ENCODE peak calls at places on chromosomes 3 and 15, in nine cellular contexts. One of them, this sample, is unnamed.

GRCh38 chr3:124984754-124985153 is 50.2 kb upstream of the MUC13 start:
- DNase-seq in H9: no peak
- DNase-seq in cardiac muscle cell: no peak
- DNase-seq in HL-60: no peak
- DNase-seq in WERI-Rb-1: no peak
- DNase-seq in gastrocnemius medialis: no peak
- DNase-seq in coronary artery: no peak
- DNase-seq in A549: no peak
- DNase-seq in RWPE1: no peak
- DNase-seq in this sample: no peak

GRCh38 chr3:100041328-100041749 is 73.0 kb downstream of the FILIP1L start:
- DNase-seq in H9: no peak
- DNase-seq in cardiac muscle cell: peak; percentile 12
- DNase-seq in HL-60: no peak
- DNase-seq in WERI-Rb-1: no peak
- DNase-seq in gastrocnemius medialis: no peak
- DNase-seq in coronary artery: no peak
- DNase-seq in A549: peak; percentile 33
- DNase-seq in RWPE1: peak; percentile 55
- DNase-seq in this sample: no peak

GRCh38 chr15:101019351-101019750 is 100.2 kb downstream of the LRRK1 start:
- DNase-seq in H9: peak; percentile 12
- DNase-seq in cardiac muscle cell: no peak
- DNase-seq in HL-60: no peak
- DNase-seq in WERI-Rb-1: no peak
- DNase-seq in gastrocnemius medialis: no peak
- DNase-seq in coronary artery: peak; percentile 43
- DNase-seq in A549: no peak
- DNase-seq in RWPE1: no peak
- DNase-seq in this sample: no peak

GRCh38 chr15:59168536-59168935 is 38.1 kb upstream of the LDHAL6B start:
- DNase-seq in H9: no peak
- DNase-seq in cardiac muscle cell: no peak
- DNase-seq in HL-60: no peak
- DNase-seq in WERI-Rb-1: no peak
- DNase-seq in gastrocnemius medialis: no peak
- DNase-seq in coronary artery: no peak
- DNase-seq in A549: no peak
- DNase-seq in RWPE1: no peak
- DNase-seq in this sample: no peak

GRCh38 chr3:77837626-77838025 is 797.7 kb downstream of the ROBO2 start:
- DNase-seq in H9: no peak
- DNase-seq in cardiac muscle cell: no peak
- DNase-seq in HL-60: no peak
- DNase-seq in WERI-Rb-1: no peak
- DNase-seq in gastrocnemius medialis: no peak
- DNase-seq in coronary artery: no peak
- DNase-seq in A549: no peak
- DNase-seq in RWPE1: no peak
- DNase-seq in this sample: no peak

GRCh38 chr15:59299919-59300617 is 72.6 kb downstream of the MYO1E start:
- DNase-seq in H9: no peak
- DNase-seq in cardiac muscle cell: no peak
- DNase-seq in HL-60: peak; percentile 97
- DNase-seq in WERI-Rb-1: no peak
- DNase-seq in gastrocnemius medialis: peak; percentile 49
- DNase-seq in coronary artery: peak; percentile 86
- DNase-seq in A549: peak; percentile 97
- DNase-seq in RWPE1: peak; percentile 95
- DNase-seq in this sample: no peak

GRCh38 chr3:192575879-192576506 is 151.3 kb downstream of the FGF12 start:
- DNase-seq in H9: no peak
- DNase-seq in cardiac muscle cell: no peak
- DNase-seq in HL-60: no peak
- DNase-seq in WERI-Rb-1: no peak
- DNase-seq in gastrocnemius medialis: no peak
- DNase-seq in coronary artery: no peak
- DNase-seq in A549: no peak
- DNase-seq in RWPE1: no peak
- DNase-seq in this sample: no peak

GRCh38 chr3:137958635-137959034 is 51.3 kb upstream of the CLDN18 start:
- DNase-seq in H9: no peak
- DNase-seq in cardiac muscle cell: no peak
- DNase-seq in HL-60: no peak
- DNase-seq in WERI-Rb-1: no peak
- DNase-seq in gastrocnemius medialis: no peak
- DNase-seq in coronary artery: no peak
- DNase-seq in A549: no peak
- DNase-seq in RWPE1: no peak
- DNase-seq in this sample: no peak

GRCh38 chr3:130414457-130414856 is 69.0 kb downstream of the COL6A5 start:
- DNase-seq in H9: no peak
- DNase-seq in cardiac muscle cell: no peak
- DNase-seq in HL-60: peak; percentile 53
- DNase-seq in WERI-Rb-1: no peak
- DNase-seq in gastrocnemius medialis: no peak
- DNase-seq in coronary artery: no peak
- DNase-seq in A549: no peak
- DNase-seq in RWPE1: no peak
- DNase-seq in this sample: no peak

DNA sequence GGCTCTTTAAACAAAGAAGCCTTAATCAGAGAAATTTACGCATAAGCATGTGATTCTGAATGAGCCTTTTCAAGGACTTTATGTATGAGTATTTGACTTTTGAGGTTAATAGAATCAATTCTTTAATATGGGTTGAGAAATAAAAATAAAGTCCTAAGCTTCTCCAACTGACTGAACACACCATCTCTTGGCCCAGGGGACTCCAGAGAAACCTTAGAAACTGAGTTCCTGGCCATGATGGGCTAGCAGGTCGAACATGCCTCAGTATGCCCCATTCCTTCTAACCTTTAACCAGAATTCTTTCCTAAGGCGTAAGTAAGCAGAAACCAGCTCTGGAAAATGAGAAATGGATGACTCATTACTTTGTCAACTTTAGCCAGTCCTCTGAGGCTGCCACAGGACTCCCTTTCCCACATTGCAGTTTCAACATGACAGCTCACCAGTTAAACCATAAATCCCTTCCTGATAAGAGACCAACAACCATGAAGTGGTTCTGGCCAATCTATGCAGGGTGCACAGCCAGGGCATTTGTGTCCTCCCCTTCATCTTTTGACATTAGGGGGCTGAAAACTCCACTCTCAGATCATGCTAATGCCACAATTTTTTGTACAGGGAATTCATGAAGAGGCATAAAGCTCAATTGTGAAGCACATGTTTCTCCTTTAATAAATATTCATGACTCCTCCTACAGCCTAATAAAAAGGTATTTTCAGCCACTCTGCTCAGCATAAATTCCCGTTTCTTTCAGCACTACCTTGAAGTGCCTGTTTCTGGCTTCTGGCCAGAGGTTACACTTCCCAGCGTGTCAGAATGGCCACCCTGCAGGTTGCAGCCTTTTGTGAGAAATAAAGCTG is 33.3 kb downstream of the TM4SF18 start:
- DNase-seq in H9: no peak
- DNase-seq in cardiac muscle cell: peak; percentile 29
- DNase-seq in HL-60: peak; percentile 34
- DNase-seq in WERI-Rb-1: no peak
- DNase-seq in gastrocnemius medialis: peak; percentile 54
- DNase-seq in coronary artery: peak; percentile 78
- DNase-seq in A549: peak; percentile 98
- DNase-seq in RWPE1: peak; percentile 80
- DNase-seq in this sample: no peak
- H3K27ac ChIP-seq in H9: no peak overlapping the region
- H3K27ac ChIP-seq in cardiac muscle cell: no peak overlapping the region
- H3K27ac ChIP-seq in HL-60: no peak overlapping the region
- H3K27ac ChIP-seq in WERI-Rb-1: no peak overlapping the region
- H3K27ac ChIP-seq in gastrocnemius medialis: peak overlapping the region; percentile 85
- H3K27ac ChIP-seq in coronary artery: peak overlapping the region; percentile 70
- H3K27ac ChIP-seq in A549: peak overlapping the region; percentile 91
- H3K27ac ChIP-seq in RWPE1: no peak overlapping the region
- H3K27ac ChIP-seq in this sample: no peak overlapping the region

DNA sequence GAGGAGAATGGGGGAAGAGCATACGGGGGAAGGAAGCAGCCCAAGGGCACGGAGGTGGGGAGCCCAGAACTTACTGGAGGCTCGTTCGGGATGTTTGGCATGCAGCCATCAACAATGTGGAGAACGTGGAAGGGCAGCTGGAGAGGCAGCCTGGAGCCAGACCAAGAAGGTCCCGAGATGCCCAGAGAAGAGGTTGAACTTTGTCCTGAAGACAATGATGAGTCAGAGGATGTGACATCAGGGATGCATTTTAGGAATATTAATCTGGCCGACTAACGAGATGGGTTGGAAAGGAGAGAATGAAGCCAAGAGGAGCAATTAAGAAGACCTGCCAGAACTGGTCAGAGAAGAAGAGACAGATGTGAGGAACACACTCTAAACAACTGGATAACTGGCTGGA is 98.2 kb downstream of the SRGAP3 start:
- DNase-seq in H9: no peak
- DNase-seq in cardiac muscle cell: no peak
- DNase-seq in HL-60: no peak
- DNase-seq in WERI-Rb-1: no peak
- DNase-seq in gastrocnemius medialis: no peak
- DNase-seq in coronary artery: no peak
- DNase-seq in A549: peak; percentile 60
- DNase-seq in RWPE1: no peak
- DNase-seq in this sample: no peak
- TF ChIP-seq CTCF in H9: no peak
- TF ChIP-seq CTCF in cardiac muscle cell: no peak
- TF ChIP-seq CTCF in HL-60: no peak
- TF ChIP-seq CTCF in WERI-Rb-1: no peak
- TF ChIP-seq CTCF in gastrocnemius medialis: no peak
- TF ChIP-seq CTCF in coronary artery: no peak
- TF ChIP-seq CTCF in A549: no peak
- TF ChIP-seq CTCF in RWPE1: no peak
- TF ChIP-seq CTCF in this sample: no peak

DNA sequence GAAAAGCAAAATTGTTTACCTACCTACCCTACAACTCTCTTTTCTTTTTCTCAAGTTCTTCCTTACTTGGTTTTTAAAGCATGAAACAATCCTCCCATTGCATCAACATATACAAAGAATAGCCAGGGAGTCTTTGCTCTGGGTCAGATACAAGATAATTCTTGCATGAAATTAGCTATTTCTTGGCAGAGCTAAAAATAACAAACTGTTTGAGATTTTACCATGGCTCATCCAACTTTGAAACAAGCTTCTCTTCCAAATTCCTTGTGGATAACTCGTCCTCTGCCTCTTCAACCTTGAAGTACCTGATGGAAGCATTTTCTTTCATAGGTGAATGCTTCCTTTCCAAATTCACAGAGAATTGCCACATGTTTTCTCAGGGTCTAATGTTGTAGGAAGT is 9.2 kb upstream of the CBLB start:
- DNase-seq in H9: no peak
- DNase-seq in cardiac muscle cell: no peak
- DNase-seq in HL-60: no peak
- DNase-seq in WERI-Rb-1: no peak
- DNase-seq in gastrocnemius medialis: no peak
- DNase-seq in coronary artery: no peak
- DNase-seq in A549: no peak
- DNase-seq in RWPE1: no peak
- DNase-seq in this sample: no peak
- H3K27ac ChIP-seq in H9: no peak overlapping the region
- H3K27ac ChIP-seq in cardiac muscle cell: no peak overlapping the region
- H3K27ac ChIP-seq in HL-60: no peak overlapping the region
- H3K27ac ChIP-seq in WERI-Rb-1: no peak overlapping the region
- H3K27ac ChIP-seq in gastrocnemius medialis: no peak overlapping the region
- H3K27ac ChIP-seq in coronary artery: no peak overlapping the region
- H3K27ac ChIP-seq in A549: no peak overlapping the region
- H3K27ac ChIP-seq in RWPE1: no peak overlapping the region
- H3K27ac ChIP-seq in this sample: no peak overlapping the region

GRCh38 chr15:22902578-22902977 is 64.1 kb downstream of the NIPA2 start:
- DNase-seq in H9: peak; percentile 61
- DNase-seq in cardiac muscle cell: no peak
- DNase-seq in HL-60: no peak
- DNase-seq in WERI-Rb-1: no peak
- DNase-seq in gastrocnemius medialis: no peak
- DNase-seq in coronary artery: no peak
- DNase-seq in A549: no peak
- DNase-seq in RWPE1: no peak
- DNase-seq in this sample: no peak
- TF ChIP-seq CTCF in H9: peak; percentile 55
- TF ChIP-seq CTCF in cardiac muscle cell: no peak
- TF ChIP-seq CTCF in HL-60: no peak
- TF ChIP-seq CTCF in WERI-Rb-1: peak; percentile 44
- TF ChIP-seq CTCF in gastrocnemius medialis: no peak
- TF ChIP-seq CTCF in coronary artery: no peak
- TF ChIP-seq CTCF in A549: no peak
- TF ChIP-seq CTCF in RWPE1: peak; percentile 6
- TF ChIP-seq CTCF in this sample: no peak

DNA sequence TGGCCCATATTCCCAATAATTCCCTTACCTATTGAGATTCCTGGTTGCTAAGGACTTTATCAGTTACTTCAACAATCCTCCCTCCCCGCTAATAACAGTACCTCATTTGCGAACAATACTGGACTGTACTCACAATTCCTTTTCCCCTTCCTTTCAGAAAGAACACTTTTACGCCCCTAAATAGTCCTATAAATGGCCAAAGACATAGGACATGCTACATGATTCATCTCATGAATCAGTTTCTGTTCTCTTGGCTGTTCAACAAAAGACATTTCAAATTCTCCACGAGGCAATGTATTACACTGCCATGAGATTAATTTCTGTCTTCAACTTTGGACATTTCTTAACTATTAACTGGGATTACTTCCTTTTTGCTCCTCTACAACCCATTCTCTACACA is 264.4 kb downstream of the TIGIT start:
- DNase-seq in H9: no peak
- DNase-seq in cardiac muscle cell: no peak
- DNase-seq in HL-60: no peak
- DNase-seq in WERI-Rb-1: no peak
- DNase-seq in gastrocnemius medialis: no peak
- DNase-seq in coronary artery: no peak
- DNase-seq in A549: no peak
- DNase-seq in RWPE1: no peak
- DNase-seq in this sample: no peak
- H3K27ac ChIP-seq in H9: no peak overlapping the region
- H3K27ac ChIP-seq in cardiac muscle cell: no peak overlapping the region
- H3K27ac ChIP-seq in HL-60: no peak overlapping the region
- H3K27ac ChIP-seq in WERI-Rb-1: no peak overlapping the region
- H3K27ac ChIP-seq in gastrocnemius medialis: peak overlapping the region; percentile 9
- H3K27ac ChIP-seq in coronary artery: no peak overlapping the region
- H3K27ac ChIP-seq in A549: no peak overlapping the region
- H3K27ac ChIP-seq in RWPE1: no peak overlapping the region
- H3K27ac ChIP-seq in this sample: no peak overlapping the region